ENCODE peak calls at places on chromosomes 11 and 22, in eight cellular contexts. U is activated CD4-positive, alpha-beta T cell treated with anti-CD3 and anti-CD28 coated beads for 48 hours; O is neural crest cell; W is esophagus muscularis mucosa; L is GM13976; K is GM23338; V is lower leg skin; M is fibroblast of mammary gland. R is an unnamed sample.

GRCh38 chr22:29641052-29641780 is 37.8 kb downstream of the NF2 start:
- DNase-seq in L (no peak), U (no peak), W (no peak), K (no peak), O (no peak), V (no peak), M (no peak), R (no peak)

GRCh38 chr22:44570476-44571445 is 72.7 kb upstream of the RTL6 start:
- DNase-seq in L (no peak), K (no peak), U (no peak), V (peak), O (no peak), M (no peak), W (no peak), R (no peak)

GRCh38 chr11:18485905-18486528 is 30.4 kb downstream of the LDHAL6A start:
- DNase-seq in L (peak), K (no peak), O (no peak), M (no peak), V (no peak), U (no peak), W (no peak), R (no peak)

GRCh38 chr22:26086359-26086758 is 82.9 kb upstream of the SEZ6L start:
- DNase-seq in V (no peak), M (no peak), L (no peak), U (no peak), K (no peak), W (no peak), O (no peak), R (no peak)

GRCh38 chr11:85132839-85133238 is 494.3 kb downstream of the DLG2 start:
- DNase-seq in K (peak), U (no peak), M (peak), L (no peak), V (no peak), O (no peak), W (no peak), R (no peak)

GRCh38 chr22:30054067-30054763 is 26.0 kb upstream of the HORMAD2 start:
- DNase-seq in U (no peak), O (no peak), M (no peak), L (no peak), V (peak), K (no peak), W (no peak), R (no peak)

GRCh38 chr11:66586136-66586535 is 6.7 kb downstream of the CCDC87 start:
- DNase-seq in L (no peak), W (no peak), O (no peak), K (no peak), U (no peak), M (no peak), V (no peak), R (no peak)

GRCh38 chr22:44091751-44092150 is 67.6 kb downstream of the PARVB start:
- DNase-seq in U (no peak), V (no peak), O (no peak), L (no peak), K (no peak), M (no peak), W (no peak), R (no peak)

GRCh38 chr22:46514592-46515207 is 22.7 kb downstream of the CELSR1 start:
- DNase-seq in K (no peak), W (no peak), U (no peak), L (no peak), O (no peak), M (peak), V (no peak), R (no peak)

GRCh38 chr11:45834298-45834756 is 12.9 kb upstream of the CRY2 start:
- DNase-seq in U (no peak), M (no peak), K (no peak), L (no peak), O (no peak), W (no peak), V (peak), R (peak)

GRCh38 chr11:10490032-10490397 is 35.0 kb downstream of the AMPD3 start:
- DNase-seq in O (no peak), L (no peak), K (no peak), V (peak), W (peak), U (no peak), M (no peak), R (no peak)

GRCh38 chr22:36589856-36590255 is 60.9 kb upstream of the EIF3D start:
- DNase-seq in K (no peak), M (no peak), V (no peak), W (no peak), O (no peak), L (no peak), U (no peak), R (no peak)

GRCh38 chr11:66339163-66339675 is 3.0 kb upstream of the RIN1 start:
- DNase-seq in V (peak), W (no peak), O (no peak), L (no peak), K (no peak), M (no peak), U (no peak), R (no peak)

GRCh38 chr11:126495806-126496205 is 140.3 kb downstream of the ST3GAL4 start:
- DNase-seq in W (no peak), O (no peak), L (no peak), M (no peak), V (no peak), K (no peak), U (no peak), R (no peak)

GRCh38 chr11:44835326-44835725 is 108.6 kb downstream of the TSPAN18 start:
- DNase-seq in M (no peak), W (no peak), V (no peak), L (no peak), U (no peak), O (no peak), K (no peak), R (no peak)

GRCh38 chr22:39773976-39774539 is 119.5 kb downstream of the ENTHD1 start:
- DNase-seq in U (peak), V (no peak), O (no peak), L (peak), W (no peak), K (no peak), M (no peak), R (peak)

GRCh38 chr11:75625970-75626691 is 42.7 kb downstream of the MAP6 start:
- DNase-seq in L (no peak), O (no peak), M (peak), W (no peak), V (no peak), U (no peak), K (no peak), R (no peak)

GRCh38 chr11:6241316-6241715 is 2.4 kb downstream of the CNGA4 start:
- DNase-seq in K (no peak), O (no peak), W (no peak), M (no peak), V (no peak), L (no peak), U (no peak), R (no peak)

GRCh38 chr22:21778705-21779363 is 43.2 kb upstream of the YPEL1 start:
- DNase-seq in M (peak), L (no peak), O (no peak), U (no peak), K (no peak), W (no peak), V (peak), R (no peak)

GRCh38 chr11:46252373-46252914 is 25.0 kb upstream of the CREB3L1 start:
- DNase-seq in W (no peak), M (no peak), V (peak), O (no peak), U (no peak), K (no peak), L (no peak), R (no peak)

GRCh38 chr11:128568166-128568778 is 19.1 kb downstream of the ETS1 start:
- DNase-seq in V (no peak), K (no peak), O (no peak), W (no peak), U (peak), M (no peak), L (no peak), R (no peak)

GRCh38 chr22:35637254-35637653 is 11.0 kb upstream of the APOL6 start:
- DNase-seq in L (no peak), U (no peak), O (no peak), K (no peak), W (no peak), M (no peak), V (no peak), R (no peak)

GRCh38 chr22:27454807-27455450 is 346.6 kb downstream of the MN1 start:
- DNase-seq in U (no peak), M (no peak), L (no peak), W (no peak), K (peak), V (no peak), O (no peak), R (no peak)

R was measured in erythroblast.